ENCODE peak calls at places on chromosomes 12 and 14, in seven cellular contexts. One of them, this sample, is unnamed.

GRCh38 chr12:124727244-124727673 is 136.4 kb downstream of the SCARB1 start:
- DNase-seq in A549: no peak
- DNase-seq in adrenal gland: peak; percentile 96
- DNase-seq in tibial nerve: peak; percentile 61
- DNase-seq in HepG2: peak; percentile 67
- DNase-seq in uterus: peak; percentile 42
- DNase-seq in stomach: peak; percentile 43
- DNase-seq in this sample: peak; percentile 55

GRCh38 chr14:30673071-30673470 is 51.0 kb downstream of the SCFD1 start:
- DNase-seq in A549: no peak
- DNase-seq in HepG2: no peak
- DNase-seq in uterus: no peak
- DNase-seq in adrenal gland: no peak
- DNase-seq in stomach: no peak
- DNase-seq in tibial nerve: no peak
- DNase-seq in this sample: no peak

GRCh38 chr12:115166698-115167315 is 482.8 kb upstream of the TBX3 start:
- DNase-seq in A549: peak; percentile 20
- DNase-seq in HepG2: peak; percentile 18
- DNase-seq in tibial nerve: no peak
- DNase-seq in stomach: no peak
- DNase-seq in uterus: no peak
- DNase-seq in adrenal gland: no peak
- DNase-seq in this sample: no peak

GRCh38 chr14:60327447-60328331 is 78.7 kb downstream of the PPM1A start:
- DNase-seq in adrenal gland: no peak
- DNase-seq in tibial nerve: no peak
- DNase-seq in HepG2: no peak
- DNase-seq in stomach: peak; percentile 56
- DNase-seq in uterus: no peak
- DNase-seq in A549: peak; percentile 14
- DNase-seq in this sample: peak; percentile 60

GRCh38 chr14:38255408-38255672 is 553 bp downstream of the CLEC14A start:
- DNase-seq in HepG2: no peak
- DNase-seq in A549: peak; percentile 2
- DNase-seq in uterus: no peak
- DNase-seq in stomach: no peak
- DNase-seq in adrenal gland: no peak
- DNase-seq in tibial nerve: no peak
- DNase-seq in this sample: no peak

GRCh38 chr14:82313889-82314288 is 780.2 kb upstream of the SEL1L start:
- DNase-seq in stomach: no peak
- DNase-seq in A549: no peak
- DNase-seq in tibial nerve: peak; percentile 6
- DNase-seq in uterus: no peak
- DNase-seq in HepG2: no peak
- DNase-seq in adrenal gland: no peak
- DNase-seq in this sample: no peak

GRCh38 chr12:25051171-25051570 is 102.3 kb upstream of the BCAT1 start:
- DNase-seq in adrenal gland: no peak
- DNase-seq in HepG2: no peak
- DNase-seq in uterus: no peak
- DNase-seq in A549: no peak
- DNase-seq in tibial nerve: no peak
- DNase-seq in stomach: no peak
- DNase-seq in this sample: no peak

GRCh38 chr14:74207943-74208342 is 31.3 kb upstream of the VSX2 start:
- DNase-seq in tibial nerve: no peak
- DNase-seq in A549: peak; percentile 7
- DNase-seq in uterus: no peak
- DNase-seq in stomach: no peak
- DNase-seq in adrenal gland: no peak
- DNase-seq in HepG2: peak; percentile 10
- DNase-seq in this sample: no peak

GRCh38 chr14:78170203-78170602 is at the start of gene NRXN3:
- DNase-seq in tibial nerve: no peak
- DNase-seq in uterus: no peak
- DNase-seq in HepG2: no peak
- DNase-seq in stomach: no peak
- DNase-seq in A549: peak; percentile 16
- DNase-seq in adrenal gland: no peak
- DNase-seq in this sample: peak; percentile 8

GRCh38 chr12:8127138-8127537 is 3.7 kb downstream of the CLEC4A start:
- DNase-seq in tibial nerve: no peak
- DNase-seq in stomach: no peak
- DNase-seq in A549: no peak
- DNase-seq in uterus: no peak
- DNase-seq in HepG2: no peak
- DNase-seq in adrenal gland: no peak
- DNase-seq in this sample: no peak

GRCh38 chr12:95548056-95548538 is 3.2 kb downstream of the USP44 start:
- DNase-seq in stomach: peak; percentile 29
- DNase-seq in tibial nerve: peak; percentile 19
- DNase-seq in uterus: peak; percentile 29
- DNase-seq in HepG2: no peak
- DNase-seq in A549: no peak
- DNase-seq in adrenal gland: peak; percentile 55
- DNase-seq in this sample: peak; percentile 34

GRCh38 chr12:95546491-95546813 is 4.8 kb downstream of the USP44 start:
- DNase-seq in stomach: no peak
- DNase-seq in HepG2: no peak
- DNase-seq in tibial nerve: no peak
- DNase-seq in adrenal gland: no peak
- DNase-seq in uterus: no peak
- DNase-seq in A549: no peak
- DNase-seq in this sample: no peak

GRCh38 chr12:95549392-95550084 is 1.7 kb downstream of the USP44 start:
- DNase-seq in adrenal gland: no peak
- DNase-seq in tibial nerve: no peak
- DNase-seq in uterus: no peak
- DNase-seq in A549: no peak
- DNase-seq in stomach: no peak
- DNase-seq in HepG2: no peak
- DNase-seq in this sample: peak; percentile 19

GRCh38 chr12:95547522-95548055 is 3.7 kb downstream of the USP44 start:
- DNase-seq in uterus: peak; percentile 24
- DNase-seq in A549: no peak
- DNase-seq in stomach: no peak
- DNase-seq in tibial nerve: peak; percentile 61
- DNase-seq in HepG2: no peak
- DNase-seq in adrenal gland: no peak
- DNase-seq in this sample: no peak

GRCh38 chr12:95548539-95549391 is 2.5 kb downstream of the USP44 start:
- DNase-seq in HepG2: no peak
- DNase-seq in A549: peak; percentile 55
- DNase-seq in tibial nerve: peak; percentile 43
- DNase-seq in adrenal gland: peak; percentile 68
- DNase-seq in uterus: peak; percentile 49
- DNase-seq in stomach: peak; percentile 48
- DNase-seq in this sample: peak; percentile 56
- H3K4me1 ChIP-seq in HepG2: no peaks in the 10 kb centered on the region
- H3K4me1 ChIP-seq in A549: no peaks in the 10 kb centered on the region
- H3K4me1 ChIP-seq in tibial nerve: no peaks in the 10 kb centered on the region
- H3K4me1 ChIP-seq in adrenal gland: no peaks in the 10 kb centered on the region
- H3K4me1 ChIP-seq in uterus: no peaks in the 10 kb centered on the region
- H3K4me1 ChIP-seq in stomach: peaks cover 17% of the 10 kb centered on the region
- H3K4me1 ChIP-seq in this sample: peaks cover 6% of the 10 kb centered on the region

GRCh38 chr12:49340971-49341776 is 4.2 kb upstream of the C1QL4 start:
- DNase-seq in HepG2: no peak
- DNase-seq in tibial nerve: no peak
- DNase-seq in A549: no peak
- DNase-seq in adrenal gland: no peak
- DNase-seq in stomach: peak; percentile 24
- DNase-seq in uterus: no peak
- DNase-seq in this sample: no peak

GRCh38 chr12:49338830-49339463 is 2.0 kb upstream of the C1QL4 start:
- DNase-seq in A549: no peak
- DNase-seq in adrenal gland: no peak
- DNase-seq in stomach: peak; percentile 3
- DNase-seq in tibial nerve: no peak
- DNase-seq in uterus: no peak
- DNase-seq in HepG2: no peak
- DNase-seq in this sample: no peak

GRCh38 chr12:49339464-49339861 is 2.5 kb upstream of the C1QL4 start:
- DNase-seq in uterus: no peak
- DNase-seq in stomach: peak; percentile 67
- DNase-seq in HepG2: no peak
- DNase-seq in A549: no peak
- DNase-seq in adrenal gland: no peak
- DNase-seq in tibial nerve: no peak
- DNase-seq in this sample: peak; percentile 80

GRCh38 chr12:49341777-49342065 is 4.7 kb upstream of the C1QL4 start:
- DNase-seq in A549: no peak
- DNase-seq in uterus: no peak
- DNase-seq in tibial nerve: no peak
- DNase-seq in stomach: no peak
- DNase-seq in adrenal gland: no peak
- DNase-seq in HepG2: no peak
- DNase-seq in this sample: no peak

DNA sequence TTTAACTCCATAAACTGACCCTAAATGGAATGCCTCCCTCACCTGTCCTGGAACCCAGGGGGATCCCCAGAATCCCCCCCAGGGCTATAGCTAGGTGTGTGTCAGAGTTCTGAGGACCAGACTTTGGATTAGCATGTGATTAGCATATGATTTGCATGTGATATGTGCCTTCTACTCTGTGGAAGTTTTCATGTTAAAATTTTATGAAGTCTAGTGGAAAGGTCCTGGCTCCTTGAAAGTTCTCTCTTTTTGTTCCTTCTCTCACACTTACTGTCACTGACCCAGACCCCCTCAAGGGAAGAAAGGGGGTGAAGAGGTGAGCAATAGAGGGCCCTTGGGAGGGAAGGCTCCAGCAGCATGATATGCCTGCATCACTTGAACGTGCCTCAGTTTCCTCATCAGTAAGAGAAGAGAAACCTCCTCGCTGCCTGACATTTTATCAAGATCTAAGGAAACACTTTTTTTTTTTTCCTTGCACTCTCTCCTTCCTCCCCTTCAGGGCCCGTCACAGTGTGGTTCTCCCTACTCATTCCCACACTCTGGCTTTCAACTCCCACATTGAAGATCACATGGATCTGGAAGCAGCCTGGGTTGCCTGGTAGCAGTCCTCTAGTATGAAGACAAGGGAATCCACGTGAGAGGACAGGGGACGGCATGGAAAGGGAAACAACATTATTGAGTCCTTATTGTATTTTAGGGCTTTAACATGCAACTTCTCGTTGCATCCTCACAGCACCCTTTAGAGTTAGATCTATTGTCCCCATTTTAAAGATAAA is 3.3 kb upstream of the C1QL4 start:
- DNase-seq in HepG2: no peak
- DNase-seq in A549: no peak
- DNase-seq in tibial nerve: no peak
- DNase-seq in adrenal gland: no peak
- DNase-seq in stomach: peak; percentile 7
- DNase-seq in uterus: no peak
- DNase-seq in this sample: no peak
- TF ChIP-seq POLR2A in HepG2: no peak
- TF ChIP-seq POLR2A in A549: no peak
- TF ChIP-seq POLR2A in tibial nerve: no peak
- TF ChIP-seq POLR2A in adrenal gland: no peak
- TF ChIP-seq POLR2A in stomach: no peak
- TF ChIP-seq POLR2A in uterus: no peak
- TF ChIP-seq POLR2A in this sample: no peak

DNA sequence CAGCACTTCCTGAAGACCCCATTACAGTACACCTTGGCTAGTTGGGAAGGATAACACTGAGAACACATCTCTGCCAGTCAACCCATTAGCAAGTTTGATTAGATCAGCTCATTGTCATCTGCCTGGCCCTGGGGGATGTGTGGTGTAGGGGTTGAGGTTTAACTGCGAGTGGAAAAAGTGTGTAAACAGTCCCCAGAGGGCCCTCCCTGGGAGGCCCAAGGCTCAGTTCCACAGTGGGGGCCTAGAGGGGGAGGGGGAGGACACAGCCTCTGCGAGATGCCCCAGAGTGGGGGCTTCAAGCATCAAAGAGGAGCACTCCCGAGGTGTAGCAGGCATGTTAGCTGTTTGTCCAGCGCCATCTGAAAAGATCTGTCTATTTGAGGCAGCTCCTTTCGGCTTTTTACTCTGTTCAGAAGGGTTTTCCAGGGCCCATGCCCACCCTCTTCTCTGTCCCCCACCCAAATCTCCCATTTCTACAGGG is 344 bp downstream of the LPAR5 start:
- DNase-seq in uterus: no peak
- DNase-seq in adrenal gland: no peak
- DNase-seq in A549: no peak
- DNase-seq in HepG2: no peak
- DNase-seq in stomach: no peak
- DNase-seq in tibial nerve: no peak
- DNase-seq in this sample: no peak
- H3K4me1 ChIP-seq in uterus: no peaks in the 10 kb centered on the region
- H3K4me1 ChIP-seq in adrenal gland: no peaks in the 10 kb centered on the region
- H3K4me1 ChIP-seq in A549: peaks cover 26% of the 10 kb centered on the region
- H3K4me1 ChIP-seq in HepG2: peaks cover 54% of the 10 kb centered on the region
- H3K4me1 ChIP-seq in stomach: peaks cover 19% of the 10 kb centered on the region
- H3K4me1 ChIP-seq in tibial nerve: no peaks in the 10 kb centered on the region
- H3K4me1 ChIP-seq in this sample: peaks cover 35% of the 10 kb centered on the region

GRCh38 chr12:96210376-96211055 is 16.3 kb downstream of the ELK3 start:
- DNase-seq in HepG2: no peak
- DNase-seq in stomach: no peak
- DNase-seq in uterus: no peak
- DNase-seq in tibial nerve: no peak
- DNase-seq in adrenal gland: no peak
- DNase-seq in A549: no peak
- DNase-seq in this sample: no peak

GRCh38 chr12:96213869-96214268 is 19.7 kb downstream of the ELK3 start:
- DNase-seq in tibial nerve: no peak
- DNase-seq in uterus: no peak
- DNase-seq in A549: no peak
- DNase-seq in HepG2: no peak
- DNase-seq in stomach: no peak
- DNase-seq in adrenal gland: no peak
- DNase-seq in this sample: no peak

GRCh38 chr12:96208801-96209534 is 14.8 kb downstream of the ELK3 start:
- DNase-seq in HepG2: no peak
- DNase-seq in stomach: no peak
- DNase-seq in A549: no peak
- DNase-seq in tibial nerve: no peak
- DNase-seq in adrenal gland: no peak
- DNase-seq in uterus: no peak
- DNase-seq in this sample: peak; percentile 34

GRCh38 chr12:96212456-96213375 is 18.5 kb downstream of the ELK3 start:
- DNase-seq in stomach: no peak
- DNase-seq in HepG2: no peak
- DNase-seq in A549: no peak
- DNase-seq in uterus: no peak
- DNase-seq in tibial nerve: no peak
- DNase-seq in adrenal gland: no peak
- DNase-seq in this sample: no peak

DNA sequence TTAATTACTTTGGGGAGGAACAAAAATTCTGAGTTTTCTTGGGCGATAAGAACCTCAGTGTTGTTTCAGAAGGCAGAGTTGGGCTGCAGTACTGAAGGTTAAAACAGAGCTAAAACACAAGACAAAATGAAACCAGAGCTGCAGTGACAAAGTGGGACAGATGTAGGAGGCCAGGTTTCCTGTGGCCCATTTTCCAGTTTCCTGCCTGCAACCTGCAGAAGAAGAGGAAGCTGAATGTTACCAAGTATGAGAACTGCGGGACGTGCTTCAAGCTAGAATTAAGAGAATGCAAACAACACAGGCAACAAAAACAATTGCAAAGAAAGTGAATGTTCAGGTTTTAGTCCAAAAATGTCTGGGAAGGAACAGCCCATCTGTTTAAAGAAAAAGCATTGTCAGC is 17.8 kb downstream of the ELK3 start:
- DNase-seq in stomach: no peak
- DNase-seq in adrenal gland: no peak
- DNase-seq in A549: no peak
- DNase-seq in uterus: no peak
- DNase-seq in tibial nerve: no peak
- DNase-seq in HepG2: no peak
- DNase-seq in this sample: no peak
- TF ChIP-seq POLR2A in stomach: no peak
- TF ChIP-seq POLR2A in adrenal gland: no peak
- TF ChIP-seq POLR2A in A549: no peak
- TF ChIP-seq POLR2A in uterus: no peak
- TF ChIP-seq POLR2A in tibial nerve: no peak
- TF ChIP-seq POLR2A in HepG2: no peak
- TF ChIP-seq POLR2A in this sample: no peak